ENCODE peak calls at places on chromosomes 12 and 14, in six cellular contexts. Z is NCI-H1048; V is activated T-cell treated with anti-CD3 and anti-CD28 coated beads, Interleukin-2, amount 50 U/mL, for 4 hours; J is cardiac muscle cell; W is Right ventricle myocardium inferior; B is MCF 10A. S is an unnamed sample.

GRCh38 chr12:114655934-114656697 is 27.9 kb downstream of the TBX3 start:
- DNase-seq in W (no peak), Z (no peak), B (peak), J (peak), V (no peak), S (no peak)

GRCh38 chr12:104413330-104413729 is 43.4 kb upstream of the CHST11 start:
- DNase-seq in Z (no peak), W (no peak), V (no peak), B (no peak), J (no peak), S (no peak)

GRCh38 chr14:51873221-51873893 is 12.9 kb downstream of the GNG2 start:
- DNase-seq in W (no peak), J (peak), B (peak), Z (no peak), V (no peak), S (peak)

GRCh38 chr12:110998165-110998564 is 77.8 kb upstream of the MYL2 start:
- DNase-seq in J (peak), Z (no peak), B (peak), W (no peak), V (no peak), S (no peak)

GRCh38 chr14:100399052-100399849 is 76.1 kb downstream of the SLC25A47 start:
- DNase-seq in V (no peak), W (no peak), B (no peak), J (no peak), Z (no peak), S (no peak)

GRCh38 chr12:10901427-10901826 is 7.9 kb downstream of the TAS2R13 start:
- DNase-seq in B (no peak), J (peak), W (no peak), V (no peak), Z (no peak), S (peak)

GRCh38 chr12:68780731-68781130 is 27.2 kb upstream of the MDM2 start:
- DNase-seq in B (no peak), J (no peak), V (no peak), W (no peak), Z (no peak), S (no peak)

GRCh38 chr14:22910916-22911315 is 8.0 kb downstream of the RBM23 start:
- DNase-seq in Z (no peak), W (no peak), V (no peak), B (no peak), J (no peak), S (no peak)

GRCh38 chr14:73785834-73786631 is 65.6 kb upstream of the PTGR2 start:
- DNase-seq in B (peak), J (peak), W (peak), Z (no peak), V (peak), S (peak)

GRCh38 chr12:106084048-106084671 is 54.6 kb downstream of the NUAK1 start:
- DNase-seq in J (peak), B (peak), W (no peak), Z (no peak), V (no peak), S (no peak)

GRCh38 chr12:109718390-109718789 is 4.8 kb downstream of the FAM222A start:
- DNase-seq in V (no peak), B (no peak), Z (no peak), J (no peak), W (peak), S (no peak)

GRCh38 chr14:84128025-84128424 is 1401.9 kb upstream of the FLRT2 start:
- DNase-seq in W (no peak), B (no peak), V (no peak), J (peak), Z (no peak), S (peak)

GRCh38 chr12:88733003-88733402 is 152.7 kb upstream of the KITLG start:
- DNase-seq in J (no peak), W (no peak), V (no peak), B (no peak), Z (no peak), S (no peak)

GRCh38 chr12:42372154-42372791 is 46.3 kb downstream of the PPHLN1 start:
- DNase-seq in W (no peak), B (peak), V (no peak), J (peak), Z (peak), S (peak)

GRCh38 chr12:130990034-130990433 is 36.3 kb downstream of the ADGRD1 start:
- DNase-seq in V (no peak), Z (no peak), J (no peak), W (peak), B (no peak), S (no peak)

GRCh38 chr12:123696641-123697040 is 15.5 kb upstream of the ATP6V0A2 start:
- DNase-seq in W (no peak), Z (no peak), V (no peak), J (no peak), B (no peak), S (no peak)

GRCh38 chr12:114476159-114476558 is 70.2 kb upstream of the TBX5 start:
- DNase-seq in V (no peak), J (peak), Z (no peak), W (no peak), B (peak), S (peak)

GRCh38 chr12:108768591-108769500 is 37.5 kb upstream of the CORO1C start:
- DNase-seq in Z (no peak), J (no peak), B (no peak), V (no peak), W (peak), S (no peak)

GRCh38 chr12:8780389-8780788 is 42.0 kb upstream of the A2ML1 start:
- DNase-seq in V (no peak), B (peak), J (peak), W (no peak), Z (no peak), S (peak)

GRCh38 chr14:24664366-24664765 is 30.4 kb upstream of the GZMB start:
- DNase-seq in W (no peak), V (no peak), J (no peak), B (no peak), Z (no peak), S (no peak)

GRCh38 chr12:19778111-19778688 is 338.9 kb downstream of the AEBP2 start:
- DNase-seq in Z (no peak), B (peak), J (peak), W (no peak), V (no peak), S (no peak)

GRCh38 chr12:11862794-11863193 is 207.9 kb upstream of the BCL2L14 start:
- DNase-seq in Z (no peak), W (no peak), J (peak), B (no peak), V (no peak), S (peak)

GRCh38 chr12:122322501-122322900 is 56.2 kb upstream of the VPS33A start:
- DNase-seq in J (peak), B (peak), W (no peak), Z (no peak), V (no peak), S (peak)

GRCh38 chr14:72638021-72638420 is 255.9 kb downstream of the DPF3 start:
- DNase-seq in J (peak), W (no peak), V (no peak), Z (no peak), B (peak), S (peak)

GRCh38 chr12:30006021-30006420 is 222.3 kb upstream of the TMTC1 start:
- DNase-seq in Z (no peak), V (no peak), B (no peak), J (no peak), W (no peak), S (no peak)

GRCh38 chr12:122888232-122888752 is 7.6 kb downstream of the VPS37B start:
- DNase-seq in Z (peak), V (no peak), W (no peak), J (peak), B (peak), S (peak)

S was measured in lung microvascular endothelial cell.